ENCODE peak calls at places on chromosome 17, in seven cellular contexts. Z, A, O, Q, H, B and D are unnamed samples.

GRCh38 chr17:65283704-65284103 is 146.5 kb downstream of the RGS9 start:
- DNase-seq in Z (no peak), A (no peak), O (no peak), Q (no peak), H (no peak), B (no peak), D (no peak)

GRCh38 chr17:72977768-72978417 is 114.6 kb downstream of the SLC39A11 start:
- DNase-seq in Z (no peak), A (no peak), O (no peak), Q (no peak), H (no peak), B (no peak), D (no peak)

GRCh38 chr17:66625321-66625767 is 209.6 kb upstream of the CACNG5 start:
- DNase-seq in Z (peak), A (no peak), O (no peak), Q (no peak), H (no peak), B (peak), D (no peak)

GRCh38 chr17:39408360-39408759 is 6.9 kb upstream of the FBXL20 start:
- DNase-seq in Z (no peak), A (no peak), O (no peak), Q (no peak), H (no peak), B (no peak), D (no peak)

GRCh38 chr17:55038291-55038690 is 69.7 kb downstream of the STXBP4 start:
- DNase-seq in Z (no peak), A (no peak), O (no peak), Q (no peak), H (no peak), B (no peak), D (no peak)

GRCh38 chr17:28950017-28950751 is 1.1 kb downstream of the PHF12 start:
- DNase-seq in Z (peak), A (peak), O (no peak), Q (peak), H (peak), B (peak), D (peak)

GRCh38 chr17:2701161-2701995 is 10.2 kb downstream of the CLUH start:
- DNase-seq in Z (no peak), A (no peak), O (no peak), Q (no peak), H (no peak), B (no peak), D (no peak)

GRCh38 chr17:37358098-37358829 is 17.5 kb upstream of the C17orf78 start:
- DNase-seq in Z (peak), A (peak), O (peak), Q (peak), H (peak), B (peak), D (peak)

GRCh38 chr17:19346351-19347255 is 15.9 kb downstream of the B9D1 start:
- DNase-seq in Z (peak), A (no peak), O (no peak), Q (peak), H (no peak), B (no peak), D (peak)

GRCh38 chr17:35376245-35376644 is 2.8 kb upstream of the SLFN11 start:
- DNase-seq in Z (no peak), A (no peak), O (no peak), Q (no peak), H (no peak), B (no peak), D (no peak)

GRCh38 chr17:74833501-74834361 is 26.0 kb downstream of the GRIN2C start:
- DNase-seq in Z (peak), A (no peak), O (no peak), Q (peak), H (no peak), B (peak), D (no peak)

GRCh38 chr17:79930786-79931516 is 91.7 kb upstream of the CBX4 start:
- DNase-seq in Z (no peak), A (no peak), O (no peak), Q (no peak), H (no peak), B (peak), D (no peak)
- H3K4me3 ChIP-seq in Z (no peak), A (peak), O (peak), Q (no peak), H (no peak), B (peak), D (no peak)

GRCh38 chr17:50477976-50478375 is 684 bp upstream of the RSAD1 start:
- DNase-seq in Z (peak), A (no peak), O (no peak), Q (peak), H (no peak), B (no peak), D (no peak)
- H3K4me3 ChIP-seq in Z (peak), A (peak), O (no peak), Q (no peak), H (peak), B (peak), D (peak)

GRCh38 chr17:30472238-30472890 is 4.8 kb upstream of the GOSR1 start:
- DNase-seq in Z (no peak), A (no peak), O (no peak), Q (no peak), H (no peak), B (no peak), D (no peak)
- H3K4me3 ChIP-seq in Z (no peak), A (no peak), O (no peak), Q (no peak), H (no peak), B (no peak), D (no peak)

DNA sequence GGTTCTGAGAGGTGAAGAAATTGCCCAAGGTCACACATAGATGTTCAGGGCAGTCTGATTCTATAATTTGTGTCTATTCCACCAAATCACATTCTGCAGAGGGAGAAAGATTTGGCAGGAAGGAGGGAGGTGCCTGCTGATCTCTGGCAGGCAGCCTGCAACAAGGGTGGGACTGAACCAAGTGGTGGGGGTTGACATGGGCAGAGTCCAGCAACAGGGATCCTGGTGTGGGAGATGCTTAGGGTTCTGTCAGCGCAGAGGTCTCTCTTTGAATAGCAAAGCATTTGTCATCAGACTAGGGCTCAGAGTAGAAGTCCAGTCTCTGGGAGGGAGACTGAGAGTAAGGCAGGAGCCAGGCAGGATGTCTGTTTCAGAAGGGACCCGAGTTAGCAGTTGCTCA is 94.6 kb downstream of the UTP18 start:
- DNase-seq in Z (no peak), A (no peak), O (no peak), Q (no peak), H (no peak), B (no peak), D (no peak)
- H3K4me3 ChIP-seq in Z (no peak), A (no peak), O (no peak), Q (no peak), H (no peak), B (no peak), D (no peak)

GRCh38 chr17:56699186-56699895 is 105.8 kb downstream of the NOG start:
- DNase-seq in Z (no peak), A (peak), O (peak), Q (peak), H (peak), B (peak), D (peak)
- H3K4me3 ChIP-seq in Z (no peak), A (no peak), O (no peak), Q (no peak), H (no peak), B (no peak), D (no peak)